ENCODE peak calls at places on chromosome 9, in six cellular contexts. T, E, W, N, Q and J are unnamed samples.

GRCh38 chr9:4010309-4010708 is 289.6 kb downstream of the GLIS3 start:
- DNase-seq in E (no peak), T (no peak), Q (no peak), N (no peak), W (no peak), J (no peak)

GRCh38 chr9:116100711-116101111 is 52.9 kb upstream of the PAPPA start:
- DNase-seq in W (no peak), N (no peak), T (no peak), E (no peak), Q (no peak), J (peak; percentile 91)

GRCh38 chr9:106613250-106613737 is 249.7 kb upstream of the ZNF462 start:
- DNase-seq in Q (no peak), E (no peak), N (no peak), W (peak; percentile 38), T (peak; percentile 34), J (no peak)

GRCh38 chr9:120532891-120533290 is 47.1 kb downstream of the CDK5RAP2 start:
- DNase-seq in N (no peak), Q (no peak), W (no peak), E (no peak), T (no peak), J (no peak)

GRCh38 chr9:91503650-91504007 is 80.0 kb upstream of the NFIL3 start:
- DNase-seq in W (no peak), E (no peak), Q (no peak), T (no peak), N (no peak), J (no peak)

GRCh38 chr9:134375430-134376385 is 49.5 kb downstream of the RXRA start:
- DNase-seq in Q (no peak), E (no peak), W (no peak), N (peak; percentile 80), T (no peak), J (peak; percentile 43)

GRCh38 chr9:133558191-133559126 is 24.0 kb downstream of the ADAMTSL2 start:
- DNase-seq in T (no peak), N (no peak), W (no peak), E (no peak), Q (no peak), J (peak; percentile 78)

GRCh38 chr9:136861874-136862457 is 4.1 kb downstream of the EDF1 start:
- DNase-seq in E (no peak), Q (no peak), N (no peak), W (no peak), T (no peak), J (no peak)

GRCh38 chr9:113057193-113057592 is 669 bp upstream of the ZFP37 start:
- DNase-seq in W (no peak), T (no peak), Q (no peak), N (no peak), E (no peak), J (no peak)
- H3K27ac ChIP-seq in W (no peak overlapping the region), T (peak overlapping the region; percentile 27), Q (no peak overlapping the region), N (no peak overlapping the region), E (no peak overlapping the region), J (no peak overlapping the region)

GRCh38 chr9:128392302-128393152 is 21.4 kb downstream of the URM1 start:
- DNase-seq in Q (no peak), N (no peak), W (no peak), E (no peak), T (no peak), J (no peak)

GRCh38 chr9:128390813-128391711 is 19.9 kb downstream of the URM1 start:
- DNase-seq in Q (no peak), E (no peak), N (no peak), T (no peak), W (no peak), J (no peak)

GRCh38 chr9:128391956-128392301 is 20.8 kb downstream of the URM1 start:
- DNase-seq in T (no peak), N (no peak), Q (no peak), E (no peak), W (no peak), J (no peak)

GRCh38 chr9:128390150-128390812 is 19.1 kb downstream of the URM1 start:
- DNase-seq in T (no peak), Q (no peak), E (no peak), N (no peak), W (no peak), J (no peak)

GRCh38 chr9:128389395-128390149 is 18.4 kb downstream of the URM1 start:
- DNase-seq in N (no peak), T (peak; percentile 46), E (no peak), W (no peak), Q (no peak), J (no peak)
- H3K27ac ChIP-seq in N (no peak overlapping the region), T (no peak overlapping the region), E (no peak overlapping the region), W (no peak overlapping the region), Q (no peak overlapping the region), J (no peak overlapping the region)

GRCh38 chr9:72585737-72586136 is 64.3 kb downstream of the TMC1 start:
- DNase-seq in T (no peak), N (no peak), Q (peak; percentile 16), W (no peak), E (no peak), J (no peak)

GRCh38 chr9:72589684-72590555 is 68.5 kb downstream of the TMC1 start:
- DNase-seq in N (no peak), T (no peak), Q (no peak), E (no peak), W (no peak), J (peak; percentile 34)

GRCh38 chr9:72583370-72583769 is 62.0 kb downstream of the TMC1 start:
- DNase-seq in W (no peak), N (no peak), T (no peak), Q (no peak), E (no peak), J (no peak)

GRCh38 chr9:72588336-72588735 is 66.9 kb downstream of the TMC1 start:
- DNase-seq in T (no peak), Q (no peak), W (no peak), N (no peak), E (no peak), J (peak; percentile 53)

GRCh38 chr9:72586388-72587160 is 65.2 kb downstream of the TMC1 start:
- DNase-seq in N (no peak), T (peak; percentile 45), Q (peak; percentile 48), W (peak; percentile 41), E (no peak), J (peak; percentile 74)
- H3K27ac ChIP-seq in N (no peak overlapping the region), T (no peak overlapping the region), Q (peak overlapping the region; percentile 92), W (peak overlapping the region; percentile 78), E (no peak overlapping the region), J (no peak overlapping the region)

GRCh38 chr9:38322937-38323336 is 69.6 kb upstream of the ALDH1B1 start:
- DNase-seq in T (no peak), N (no peak), W (no peak), E (no peak), Q (no peak), J (no peak)

GRCh38 chr9:38315085-38315595 is 77.4 kb upstream of the ALDH1B1 start:
- DNase-seq in E (no peak), T (no peak), N (no peak), Q (no peak), W (no peak), J (no peak)

GRCh38 chr9:38316166-38316765 is 76.2 kb upstream of the ALDH1B1 start:
- DNase-seq in Q (no peak), T (no peak), W (no peak), N (no peak), E (no peak), J (no peak)

GRCh38 chr9:38318755-38319495 is 73.6 kb upstream of the ALDH1B1 start:
- DNase-seq in T (no peak), W (no peak), E (no peak), N (no peak), Q (no peak), J (no peak)

DNA sequence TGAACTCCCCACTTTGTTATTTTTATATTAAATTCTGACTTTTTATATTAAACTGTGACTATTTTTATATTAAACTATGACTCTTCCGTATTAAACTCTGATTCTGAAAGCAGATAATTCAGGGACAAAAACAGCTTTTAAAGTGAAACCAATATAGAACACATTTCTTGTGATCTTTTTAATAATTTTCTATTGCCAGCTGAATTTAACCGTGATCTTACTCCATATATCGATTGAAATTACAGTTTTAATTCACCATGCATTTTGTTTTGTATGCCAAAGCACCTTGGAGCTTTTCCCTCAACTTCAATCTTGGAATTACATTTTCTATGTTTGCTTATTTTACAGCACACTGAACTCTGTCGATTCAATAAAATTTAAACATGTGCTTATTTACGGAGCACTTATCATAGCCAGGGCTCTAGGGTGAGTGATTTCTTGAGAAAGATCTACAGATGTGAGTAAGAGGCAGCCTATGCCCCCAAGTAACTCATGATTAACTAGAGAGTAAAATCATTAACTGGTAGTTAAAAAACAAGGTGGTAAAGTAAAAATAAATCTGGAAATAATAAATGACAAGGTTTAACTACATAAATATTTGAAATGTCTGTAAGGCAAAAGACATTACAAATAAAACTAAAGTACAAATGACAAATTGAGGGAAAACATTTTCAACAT is 72.9 kb upstream of the ALDH1B1 start:
- DNase-seq in T (no peak), E (no peak), N (no peak), W (no peak), Q (no peak), J (no peak)
- H3K27ac ChIP-seq in T (no peak overlapping the region), E (no peak overlapping the region), N (no peak overlapping the region), W (no peak overlapping the region), Q (no peak overlapping the region), J (no peak overlapping the region)

GRCh38 chr9:114035845-114036785 is 42.0 kb downstream of the AMBP start:
- DNase-seq in N (no peak), E (no peak), T (peak; percentile 26), W (peak; percentile 9), Q (no peak), J (no peak)
- H3K27ac ChIP-seq in N (no peak overlapping the region), E (no peak overlapping the region), T (no peak overlapping the region), W (no peak overlapping the region), Q (no peak overlapping the region), J (no peak overlapping the region)

GRCh38 chr9:99112750-99113417 is 8.0 kb downstream of the TGFBR1 start:
- DNase-seq in Q (no peak), W (no peak), N (no peak), E (no peak), T (no peak), J (no peak)
- H3K27ac ChIP-seq in Q (no peak overlapping the region), W (no peak overlapping the region), N (no peak overlapping the region), E (peak overlapping the region; percentile 6), T (peak overlapping the region; percentile 21), J (no peak overlapping the region)

GRCh38 chr9:125549465-125550215 is 157.4 kb downstream of the MAPKAP1 start:
- DNase-seq in T (peak; percentile 48), N (peak; percentile 63), W (peak; percentile 38), Q (no peak), E (no peak), J (peak; percentile 62)

GRCh38 chr9:125548141-125548540 is 158.9 kb downstream of the MAPKAP1 start:
- DNase-seq in N (no peak), E (no peak), W (no peak), Q (no peak), T (no peak), J (no peak)

GRCh38 chr9:125550216-125550614 is 156.8 kb downstream of the MAPKAP1 start:
- DNase-seq in E (no peak), N (no peak), W (no peak), Q (no peak), T (no peak), J (peak; percentile 76)

GRCh38 chr9:125551781-125552180 is 155.2 kb downstream of the MAPKAP1 start:
- DNase-seq in N (no peak), Q (no peak), W (no peak), E (no peak), T (no peak), J (no peak)

GRCh38 chr9:125550633-125551032 is 156.4 kb downstream of the MAPKAP1 start:
- DNase-seq in Q (no peak), T (no peak), N (no peak), W (no peak), E (no peak), J (no peak)
- H3K27ac ChIP-seq in Q (no peak overlapping the region), T (peak overlapping the region; percentile 78), N (no peak overlapping the region), W (no peak overlapping the region), E (no peak overlapping the region), J (no peak overlapping the region)